ENCODE peak calls at places on chromosomes 6 and 20, in seven cellular contexts. B is astrocyte, Y is PC-9, G is SK-N-SH, N is breast epithelium, H is adrenal gland, Z is suprapubic skin. L is an unnamed sample. For H3K4me1, the result is how much of the 10 kb centered on the place peaks cover.

GRCh38 chr6:104527761-104528415 is 331.8 kb downstream of the HACE1 start:
- DNase-seq in N (no peak), H (no peak), Y (peak), B (peak), Z (no peak), G (no peak), L (no peak)

GRCh38 chr6:6758915-6759654 is 170.6 kb downstream of the LY86 start:
- DNase-seq in Y (no peak), N (no peak), Z (no peak), B (peak), G (peak), H (peak), L (no peak)

GRCh38 chr20:34938466-34939163 is 17.0 kb downstream of the GSS start:
- DNase-seq in H (no peak), B (no peak), Z (no peak), N (peak), G (no peak), Y (no peak), L (peak)

GRCh38 chr20:62025832-62026563 is 39.7 kb downstream of the TAF4 start:
- DNase-seq in Z (no peak), H (no peak), Y (no peak), N (no peak), B (peak), G (peak), L (peak)

GRCh38 chr6:163970846-163971564 is 556.5 kb downstream of the QKI start:
- DNase-seq in Z (no peak), N (no peak), G (no peak), B (no peak), Y (no peak), H (no peak), L (no peak)

GRCh38 chr20:4045741-4046140 is 30.4 kb upstream of the RNF24 start:
- DNase-seq in Z (no peak), Y (no peak), H (no peak), G (no peak), N (no peak), B (peak), L (no peak)

GRCh38 chr20:38255389-38255788 is 5.1 kb downstream of the KIAA1755 start:
- DNase-seq in B (peak), Z (peak), H (no peak), G (no peak), Y (no peak), N (no peak), L (peak)

GRCh38 chr20:59692139-59692538 is 87.8 kb downstream of the PHACTR3 start:
- DNase-seq in N (no peak), B (no peak), Y (no peak), Z (no peak), G (no peak), H (no peak), L (peak)

GRCh38 chr6:64890609-64891008 is 816.4 kb downstream of the EYS start:
- DNase-seq in N (no peak), H (no peak), Z (no peak), Y (no peak), G (no peak), B (peak), L (no peak)

GRCh38 chr6:142740449-142740848 is 204.5 kb downstream of the HIVEP2 start:
- DNase-seq in Y (no peak), Z (no peak), H (no peak), B (peak), N (no peak), G (no peak), L (no peak)

GRCh38 chr6:5497896-5498578 is 236.7 kb downstream of the FARS2 start:
- DNase-seq in H (no peak), Y (peak), G (peak), B (peak), Z (no peak), N (no peak), L (no peak)

GRCh38 chr20:24752612-24753011 is 196.5 kb upstream of the CST7 start:
- DNase-seq in Z (no peak), N (no peak), H (no peak), B (no peak), Y (no peak), G (no peak), L (no peak)

GRCh38 chr6:139765825-139766285 is 391.4 kb upstream of the CITED2 start:
- DNase-seq in Y (peak), Z (no peak), H (no peak), G (no peak), B (peak), N (no peak), L (no peak)

GRCh38 chr6:97850458-97851218 is 567.6 kb upstream of the MMS22L start:
- DNase-seq in H (no peak), Z (no peak), Y (no peak), G (no peak), N (no peak), B (peak), L (no peak)

GRCh38 chr20:61536671-61537070 is 284.6 kb downstream of the CDH4 start:
- DNase-seq in G (no peak), Z (no peak), N (no peak), B (no peak), H (no peak), Y (no peak), L (no peak)

GRCh38 chr6:47419621-47420020 is 58.0 kb upstream of the CD2AP start:
- DNase-seq in N (no peak), Z (no peak), Y (no peak), H (no peak), B (peak), G (no peak), L (no peak)

GRCh38 chr20:17499041-17499440 is 32.1 kb downstream of the BFSP1 start:
- DNase-seq in N (no peak), Y (peak), Z (peak), G (no peak), H (no peak), B (peak), L (no peak)

GRCh38 chr6:106145144-106145543 is 59.0 kb downstream of the PRDM1 start:
- DNase-seq in Z (no peak), G (no peak), B (no peak), N (no peak), Y (no peak), H (no peak), L (no peak)

GRCh38 chr6:33904050-33904827 is 100.4 kb upstream of the MLN start:
- DNase-seq in N (peak), G (no peak), H (no peak), B (no peak), Y (no peak), Z (no peak), L (peak)

GRCh38 chr6:52356017-52356416 is 5.9 kb upstream of the PAQR8 start:
- DNase-seq in G (no peak), H (no peak), B (no peak), Y (no peak), N (no peak), Z (no peak), L (no peak)

GRCh38 chr6:52352239-52353008 is 9.5 kb upstream of the PAQR8 start:
- DNase-seq in G (no peak), B (peak), Y (peak), N (peak), Z (no peak), H (no peak), L (no peak)

GRCh38 chr6:52346503-52346902 is 15.4 kb upstream of the PAQR8 start:
- DNase-seq in G (no peak), N (no peak), H (no peak), Z (no peak), Y (no peak), B (no peak), L (no peak)

DNA sequence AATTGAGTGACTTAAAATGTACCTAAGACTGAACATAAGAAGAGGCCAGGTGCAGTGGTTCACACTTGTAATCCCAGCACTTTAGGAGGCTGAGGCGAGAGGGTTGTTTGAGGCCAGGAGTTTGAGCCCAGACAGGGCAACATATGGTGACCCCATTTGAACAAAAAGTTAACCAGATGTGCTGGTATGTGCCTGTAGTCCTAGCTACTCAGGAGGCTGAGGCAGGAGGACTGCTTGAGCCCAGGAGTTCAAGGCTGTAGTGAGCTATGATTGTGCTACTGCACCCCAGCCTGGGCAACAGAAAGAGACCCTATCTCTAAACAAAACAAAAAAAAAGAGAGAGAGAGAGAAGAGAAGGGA is 10.1 kb upstream of the PAQR8 start:
- DNase-seq in B (no peak), H (no peak), Z (no peak), Y (no peak), G (no peak), N (no peak), L (no peak)
- H3K4me3 ChIP-seq in B (no peak), H (no peak), Z (no peak), Y (no peak), G (no peak), N (no peak), L (no peak)

DNA sequence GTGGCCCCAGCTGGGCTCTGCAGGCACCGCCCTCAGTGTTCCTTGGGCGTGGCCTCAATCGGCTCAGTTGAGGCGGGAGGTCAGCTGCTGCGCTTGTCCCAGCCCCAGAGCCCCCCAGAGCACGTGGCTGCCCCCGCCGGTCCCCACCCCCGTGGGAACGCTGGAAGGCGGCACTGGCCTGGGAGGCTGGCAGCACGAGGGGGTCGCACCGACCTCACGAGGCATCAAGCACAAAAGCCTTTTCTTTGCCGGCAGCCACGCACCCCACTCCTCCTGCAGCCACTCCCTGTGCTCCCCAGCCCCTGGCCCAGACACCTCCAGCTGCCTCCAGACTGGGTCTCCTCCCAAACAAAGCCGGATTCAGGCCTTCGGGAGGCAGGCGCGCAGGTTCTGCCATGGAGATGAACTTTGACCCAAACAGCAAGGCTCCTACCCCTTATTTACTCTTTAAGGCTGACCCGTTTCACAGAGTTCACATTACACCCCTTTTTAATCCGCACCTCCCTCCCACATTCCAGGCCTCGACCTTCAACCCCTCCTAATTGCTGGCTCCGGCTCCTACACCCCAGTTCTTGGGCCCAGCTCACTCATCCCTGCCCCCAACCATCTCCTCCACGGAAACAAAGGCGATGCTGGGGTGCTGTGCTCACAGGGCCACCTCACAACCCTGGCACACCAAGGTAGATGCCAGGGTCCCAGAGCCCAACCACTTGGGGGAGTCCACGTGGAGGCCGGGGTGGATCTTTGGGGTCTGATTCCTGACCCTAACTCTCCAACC is 111.7 kb downstream of the NOL4L start:
- DNase-seq in B (no peak), N (no peak), H (no peak), Z (no peak), Y (no peak), G (peak), L (no peak)
- H3K4me1 ChIP-seq in B (half or more), N (under half), H (under half), Z (under half), Y (under half), G (half or more), L (half or more)

DNA sequence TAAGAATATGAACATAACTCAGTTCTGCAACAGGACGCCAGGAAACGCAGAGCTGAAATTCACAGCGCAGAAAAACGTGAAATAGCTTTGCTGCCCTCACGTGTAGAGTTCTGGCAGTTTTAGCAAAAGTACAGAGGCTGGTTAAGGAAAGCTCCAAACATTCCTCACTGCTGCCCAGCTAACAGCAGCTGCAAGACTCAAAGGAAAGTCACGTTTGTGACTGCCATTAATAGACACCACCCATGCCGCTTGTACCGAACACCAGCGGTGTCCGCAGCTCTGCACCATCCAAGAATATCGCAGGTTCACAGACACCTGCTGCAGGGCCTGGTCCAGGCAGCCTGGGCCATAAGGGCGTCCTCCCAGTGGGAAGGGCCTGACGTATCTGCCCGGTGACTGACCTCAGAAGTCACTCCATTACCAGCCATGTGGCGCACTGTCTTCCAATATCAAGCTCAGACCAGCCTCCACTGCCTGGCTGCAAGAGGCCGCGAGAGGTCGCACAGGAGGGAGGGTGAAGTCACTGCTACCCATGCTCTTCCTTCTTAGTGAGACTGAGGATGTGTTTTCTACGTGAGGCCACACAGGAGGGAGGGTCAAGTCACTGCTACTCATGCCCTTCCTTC is 61.4 kb downstream of the WDR27 start:
- DNase-seq in G (no peak), B (no peak), Y (no peak), N (no peak), H (no peak), Z (no peak), L (no peak)
- TF ChIP-seq CTCF in G (no peak), B (no peak), Y (no peak), N (no peak), H (no peak), Z (peak), L (no peak)

DNA sequence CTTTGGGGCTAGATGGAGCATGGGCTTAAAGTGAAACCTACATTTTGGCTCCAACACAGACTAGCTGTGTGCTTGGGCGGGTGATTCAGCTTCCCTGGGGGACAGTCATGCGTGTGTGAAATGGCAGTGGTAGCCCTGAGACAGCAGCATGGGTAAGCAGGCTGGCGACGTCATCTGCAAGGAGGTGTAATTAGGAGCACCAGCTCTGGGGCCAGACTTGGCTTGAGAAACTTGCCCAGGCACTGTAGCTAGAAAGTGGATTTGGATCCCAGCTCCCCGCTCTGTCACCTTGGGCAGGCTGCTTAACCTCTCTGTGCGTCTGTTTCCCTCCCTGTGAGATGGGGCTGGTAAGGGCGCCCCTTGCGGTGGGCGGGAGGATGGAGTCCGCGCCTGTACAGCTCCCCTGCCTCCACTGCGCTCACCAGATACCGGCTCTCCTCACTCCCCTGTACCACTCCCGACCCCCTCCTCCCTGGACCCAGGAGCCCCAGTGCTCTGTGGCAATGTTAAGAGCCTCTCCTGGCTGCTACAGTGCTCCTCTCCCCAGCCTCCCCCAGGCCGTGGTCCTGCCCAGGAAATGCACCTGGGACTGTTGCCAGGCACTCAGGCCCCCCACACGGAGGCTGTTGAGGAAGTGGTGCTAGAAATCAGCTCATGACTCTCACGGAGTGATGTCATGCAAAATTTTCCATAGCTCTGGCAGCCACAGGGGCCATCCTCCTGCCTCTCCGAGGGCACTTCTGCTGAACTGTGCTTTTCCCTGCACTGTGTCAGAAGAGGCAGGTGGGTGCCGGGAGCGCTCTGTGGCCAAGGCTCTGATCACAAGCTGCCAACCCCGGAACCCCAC is 44.6 kb downstream of the SYNJ2 start:
- DNase-seq in N (peak), B (peak), H (peak), G (peak), Z (peak), Y (peak), L (peak)
- H3K4me3 ChIP-seq in N (peak), B (peak), H (no peak), G (peak), Z (peak), Y (no peak), L (peak)

GRCh38 chr6:42047220-42047590 is 3.1 kb upstream of the TAF8 start:
- DNase-seq in H (no peak), B (no peak), Y (no peak), N (no peak), G (no peak), Z (no peak), L (no peak)
- H3K4me1 ChIP-seq in H (under half), B (under half), Y (half or more), N (under half), G (under half), Z (half or more), L (half or more)

GRCh38 chr6:84193140-84193708 is 34.2 kb downstream of the CEP162 start:
- DNase-seq in Y (no peak), H (no peak), N (no peak), G (no peak), B (peak), Z (no peak), L (no peak)

GRCh38 chr6:84191802-84192201 is 35.6 kb downstream of the CEP162 start:
- DNase-seq in H (no peak), B (no peak), G (no peak), N (no peak), Z (no peak), Y (no peak), L (no peak)

GRCh38 chr6:84197708-84198107 is 29.7 kb downstream of the CEP162 start:
- DNase-seq in G (no peak), N (no peak), Z (no peak), H (no peak), B (no peak), Y (no peak), L (no peak)
- TF ChIP-seq CTCF in G (peak), N (no peak), Z (no peak), H (no peak), B (peak), Y (no peak), L (peak)

GRCh38 chr6:109356237-109356636 is 26.0 kb downstream of the CD164 start:
- DNase-seq in G (no peak), Z (no peak), Y (no peak), N (no peak), B (no peak), H (no peak), L (no peak)

GRCh38 chr6:109349419-109349987 is 32.8 kb downstream of the CD164 start:
- DNase-seq in G (peak), Y (peak), H (no peak), Z (no peak), B (peak), N (no peak), L (peak)

GRCh38 chr6:109348246-109348645 is 34.0 kb downstream of the CD164 start:
- DNase-seq in N (no peak), Y (no peak), H (no peak), Z (no peak), B (no peak), G (no peak), L (no peak)

GRCh38 chr6:109347779-109348178 is 34.5 kb downstream of the CD164 start:
- DNase-seq in H (no peak), Z (no peak), G (peak), Y (no peak), B (no peak), N (no peak), L (no peak)

DNA sequence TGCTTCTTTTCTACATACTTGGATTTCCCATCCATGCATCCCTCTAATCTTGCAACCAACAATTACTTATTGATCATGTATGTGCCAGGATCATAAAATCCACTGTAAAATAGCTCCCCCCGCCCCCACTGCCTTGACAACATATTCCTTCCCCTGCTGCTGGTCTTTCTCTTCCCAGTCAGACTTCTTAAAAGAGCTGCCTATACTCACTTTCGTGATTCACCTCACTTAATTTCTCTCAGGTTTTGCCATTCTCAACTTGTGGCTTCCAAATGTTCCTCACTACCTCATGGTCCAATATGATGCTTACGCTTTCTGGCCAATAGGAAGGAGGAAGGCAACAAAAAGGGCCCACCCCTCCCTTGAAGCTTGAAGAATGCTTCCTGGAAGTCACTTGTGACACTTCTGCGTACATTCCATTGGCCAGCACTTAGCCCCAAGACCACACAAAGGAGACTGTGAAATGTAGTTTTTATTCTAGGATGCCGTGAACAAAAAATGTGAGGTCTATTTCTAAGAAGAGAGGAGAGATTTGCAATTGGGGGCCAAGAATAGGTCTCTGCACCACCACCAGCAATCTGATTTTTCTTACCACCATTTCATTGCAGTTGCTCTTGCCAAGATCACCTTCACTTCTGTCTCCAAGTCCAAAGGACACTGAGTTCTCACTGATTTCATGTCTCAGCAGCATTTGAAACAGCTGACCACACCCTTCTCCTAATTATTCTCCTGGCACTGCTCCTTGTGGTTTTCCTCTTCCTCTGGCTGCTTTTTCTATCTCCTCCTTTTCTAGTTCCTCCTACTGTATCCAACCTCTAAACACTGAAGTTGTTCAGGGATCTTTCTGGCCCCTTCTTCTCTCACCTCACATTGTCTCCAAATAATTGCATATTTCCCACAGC is 30.8 kb downstream of the CD164 start:
- DNase-seq in H (no peak), Z (no peak), B (no peak), N (no peak), G (no peak), Y (no peak), L (no peak)
- H3K4me3 ChIP-seq in H (no peak), Z (no peak), B (no peak), N (no peak), G (no peak), Y (no peak), L (no peak)

L was measured in heart right ventricle.